ENCODE peak calls at places on chromosomes 1 and 21, in five cellular contexts. J is fibroblast of pulmonary artery; M is Karpas-422; E is left lung; Q is stimulated activated CD4-positive, alpha-beta T cell treated with anti-CD3 and anti-CD28 coated beads, Interleukin-2, amount 100 ng/mL, for 48 hours. V is an unnamed sample.

GRCh38 chr1:156608981-156609380 is 7.7 kb upstream of the GPATCH4 start:
- DNase-seq in M (peak; percentile 86), E (no peak), Q (no peak), J (no peak), V (peak; percentile 68)

GRCh38 chr1:85061711-85062424 is 13.6 kb upstream of the MCOLN3 start:
- DNase-seq in J (peak; percentile 99), E (no peak), M (peak; percentile 98), Q (peak; percentile 82), V (no peak)

GRCh38 chr1:9279172-9279840 is 13.4 kb upstream of the SPSB1 start:
- DNase-seq in Q (no peak), E (no peak), M (no peak), J (no peak), V (no peak)

GRCh38 chr1:14887044-14887443 is 266.5 kb upstream of the TMEM51 start:
- DNase-seq in J (no peak), E (no peak), Q (no peak), M (no peak), V (no peak)

GRCh38 chr1:3714284-3714741 is 37.9 kb upstream of the CCDC27 start:
- DNase-seq in J (no peak), M (no peak), E (no peak), Q (no peak), V (no peak)

GRCh38 chr1:156476501-156477298 is 23.9 kb downstream of the MEF2D start:
- DNase-seq in E (no peak), M (no peak), Q (no peak), J (peak; percentile 69), V (no peak)

GRCh38 chr21:15788847-15789548 is 59.2 kb downstream of the USP25 start:
- DNase-seq in Q (no peak), E (no peak), J (peak; percentile 77), M (no peak), V (no peak)

GRCh38 chr1:17485280-17485679 is 45.8 kb upstream of the RCC2 start:
- DNase-seq in E (no peak), J (peak; percentile 41), M (no peak), Q (no peak), V (no peak)

GRCh38 chr1:225454733-225455132 is 26.9 kb upstream of the LBR start:
- DNase-seq in J (peak; percentile 71), M (no peak), Q (peak; percentile 71), E (no peak), V (no peak)

GRCh38 chr1:161730050-161730564 is 8.8 kb downstream of the FCRLB start:
- DNase-seq in J (peak; percentile 51), M (peak; percentile 69), Q (peak; percentile 30), E (no peak), V (no peak)

GRCh38 chr1:108503062-108503740 is 53.1 kb downstream of the NBPF6 start:
- DNase-seq in Q (no peak), E (no peak), M (no peak), J (peak; percentile 83), V (no peak)

GRCh38 chr1:20233394-20233793 is 47.1 kb upstream of the PLA2G2C start:
- DNase-seq in Q (no peak), J (peak; percentile 39), E (no peak), M (peak; percentile 81), V (no peak)

GRCh38 chr1:167722152-167722869 is 529 bp downstream of the MPZL1 start:
- DNase-seq in E (no peak), J (peak; percentile 22), M (peak; percentile 57), Q (no peak), V (no peak)

GRCh38 chr1:227942716-227943261 is 4.9 kb downstream of the WNT9A start:
- DNase-seq in E (peak; percentile 63), M (no peak), J (no peak), Q (no peak), V (no peak)

GRCh38 chr1:94012686-94013330 is 103.6 kb upstream of the GCLM start:
- DNase-seq in Q (no peak), E (no peak), J (no peak), M (no peak), V (no peak)

GRCh38 chr1:186093437-186093836 is 281.6 kb downstream of the TPR start:
- DNase-seq in E (no peak), Q (no peak), J (peak; percentile 68), M (peak; percentile 34), V (no peak)

GRCh38 chr21:45333583-45334121 is 46.0 kb upstream of the POFUT2 start:
- DNase-seq in E (no peak), J (no peak), Q (no peak), M (no peak), V (no peak)

GRCh38 chr1:13764533-13764932 is 64.5 kb downstream of the PRDM2 start:
- DNase-seq in Q (no peak), M (no peak), J (peak; percentile 48), E (no peak), V (no peak)

GRCh38 chr21:34073749-34074282 is 438 bp downstream of the MRPS6 start:
- DNase-seq in M (peak; percentile 75), J (peak; percentile 24), E (peak; percentile 91), Q (peak; percentile 15), V (no peak)

GRCh38 chr1:111517464-111518225 is 14.2 kb upstream of the ADORA3 start:
- DNase-seq in M (no peak), E (no peak), Q (no peak), J (no peak), V (no peak)

GRCh38 chr1:64884261-64885040 is 81.9 kb downstream of the JAK1 start:
- DNase-seq in E (no peak), Q (no peak), J (peak; percentile 51), M (no peak), V (no peak)

GRCh38 chr21:43884012-43884860 is 19.2 kb downstream of the AGPAT3 start:
- DNase-seq in M (no peak), E (no peak), J (peak; percentile 44), Q (no peak), V (no peak)

GRCh38 chr1:181906631-181907030 is 154.9 kb downstream of the ZNF648 start:
- DNase-seq in Q (no peak), J (no peak), M (no peak), E (no peak), V (no peak)

GRCh38 chr1:114274621-114275317 is 121.1 kb upstream of the SYT6 start:
- DNase-seq in J (no peak), M (no peak), Q (no peak), E (no peak), V (no peak)

GRCh38 chr1:212234431-212235298 is 50.5 kb upstream of the PPP2R5A start:
- DNase-seq in M (no peak), Q (no peak), E (no peak), J (peak; percentile 94), V (peak; percentile 59)